ENCODE peak calls at places on chromosome X, in seven cellular contexts. Q, N, L, I, Y, O and J are unnamed samples.

GRCh38 chrX:50204364-50204899 is at the start of gene CCNB3:
- DNase-seq in Q (peak; percentile 73), N (peak; percentile 60), L (peak; percentile 75), I (peak; percentile 63), Y (peak; percentile 87), O (peak; percentile 49), J (peak; percentile 65)

GRCh38 chrX:129678176-129678880 is 23.6 kb upstream of the APLN start:
- DNase-seq in Q (peak; percentile 41), N (no peak), L (no peak), I (peak; percentile 47), Y (peak; percentile 72), O (no peak), J (peak; percentile 47)

GRCh38 chrX:153063315-153063714 is 7.0 kb downstream of the PNMA3 start:
- DNase-seq in Q (no peak), N (no peak), L (peak; percentile 52), I (no peak), Y (no peak), O (no peak), J (no peak)

GRCh38 chrX:71222929-71223328 is at the start of gene GJB1:
- DNase-seq in Q (no peak), N (no peak), L (no peak), I (no peak), Y (no peak), O (no peak), J (no peak)

GRCh38 chrX:129876734-129877395 is 29.1 kb upstream of the UTP14A start:
- DNase-seq in Q (no peak), N (no peak), L (peak; percentile 53), I (no peak), Y (no peak), O (no peak), J (peak; percentile 0)

GRCh38 chrX:12844319-12844718 is 22.6 kb upstream of the TLR7 start:
- DNase-seq in Q (no peak), N (no peak), L (no peak), I (no peak), Y (no peak), O (no peak), J (no peak)

GRCh38 chrX:140439455-140439854 is 65.4 kb downstream of the SOX3 start:
- DNase-seq in Q (no peak), N (peak; percentile 67), L (no peak), I (no peak), Y (no peak), O (no peak), J (no peak)

GRCh38 chrX:154751121-154751668 is 318 bp upstream of the GAB3 start:
- DNase-seq in Q (no peak), N (no peak), L (no peak), I (no peak), Y (no peak), O (no peak), J (peak; percentile 12)

GRCh38 chrX:72475952-72476668 is 96.5 kb downstream of the HDAC8 start:
- DNase-seq in Q (no peak), N (no peak), L (peak; percentile 42), I (no peak), Y (no peak), O (no peak), J (no peak)

GRCh38 chrX:38438321-38438720 is 85.9 kb downstream of the OTC start:
- DNase-seq in Q (no peak), N (no peak), L (no peak), I (no peak), Y (no peak), O (no peak), J (no peak)

GRCh38 chrX:53223955-53224859 is 800 bp downstream of the KDM5C start:
- DNase-seq in Q (peak; percentile 6), N (peak; percentile 43), L (peak; percentile 62), I (peak; percentile 6), Y (no peak), O (no peak), J (no peak)

GRCh38 chrX:72308566-72309296 is 3.0 kb upstream of the CITED1 start:
- DNase-seq in Q (no peak), N (peak; percentile 44), L (peak; percentile 60), I (no peak), Y (peak; percentile 76), O (peak; percentile 33), J (peak; percentile 81)

GRCh38 chrX:52933976-52934703 is 24.2 kb downstream of the FAM156A start:
- DNase-seq in Q (no peak), N (no peak), L (no peak), I (no peak), Y (no peak), O (no peak), J (peak; percentile 18)

GRCh38 chrX:119870626-119871131 is 854 bp downstream of the RNF113A start:
- DNase-seq in Q (peak; percentile 40), N (peak; percentile 42), L (no peak), I (peak; percentile 19), Y (peak; percentile 67), O (no peak), J (peak; percentile 50)

GRCh38 chrX:151982217-151982616 is 7.7 kb upstream of the GABRE start:
- DNase-seq in Q (no peak), N (no peak), L (peak; percentile 90), I (no peak), Y (peak; percentile 65), O (peak; percentile 10), J (no peak)